ENCODE peak calls at places on chromosomes 4 and X, in six cellular contexts. Z is activated naive CD4-positive, alpha-beta T cell treated with Interleukin-2 at 50 U/mL for 16 hours; U is NCI-H2171; A is NCI-H1694 treated with DMSO at 0.1 percent for 48 hours; O is NCI-H510A; M is SW480. J is an unnamed sample.

GRCh38 chrX:40933132-40934078 is 151.8 kb upstream of the USP9X start:
- DNase-seq in U (peak), A (peak), Z (peak), O (no peak), M (no peak), J (no peak)

GRCh38 chr4:185932491-185932890 is 120.5 kb upstream of the SORBS2 start:
- DNase-seq in Z (no peak), M (no peak), A (no peak), O (no peak), U (no peak), J (no peak)

GRCh38 chr4:1008840-1009646 is 2.4 kb upstream of the FGFRL1 start:
- DNase-seq in Z (peak), M (no peak), O (no peak), U (no peak), A (no peak), J (no peak)

GRCh38 chr4:185139736-185140135 is 3.3 kb upstream of the SLC25A4 start:
- DNase-seq in M (no peak), A (no peak), U (no peak), O (no peak), Z (no peak), J (no peak)

GRCh38 chr4:144557404-144557803 is 88.6 kb upstream of the HHIP start:
- DNase-seq in Z (no peak), U (no peak), O (no peak), M (no peak), A (no peak), J (no peak)

GRCh38 chr4:182695009-182695408 is 222.2 kb downstream of the DCTD start:
- DNase-seq in A (no peak), U (no peak), O (no peak), Z (no peak), M (no peak), J (no peak)

GRCh38 chrX:2552621-2553297 is 52.0 kb upstream of the DHRSX start:
- DNase-seq in O (no peak), A (no peak), U (no peak), Z (no peak), M (no peak), J (no peak)

GRCh38 chr4:128461300-128462103 is 173.9 kb upstream of the PGRMC2 start:
- DNase-seq in O (no peak), Z (no peak), A (no peak), M (peak), U (no peak), J (peak)

GRCh38 chrX:38893441-38893840 is 92.2 kb downstream of the MID1IP1 start:
- DNase-seq in M (no peak), O (no peak), A (no peak), U (no peak), Z (no peak), J (no peak)

GRCh38 chrX:146355440-146355839 is 454.1 kb upstream of the CXorf51B start:
- DNase-seq in O (no peak), A (no peak), Z (no peak), M (no peak), U (no peak), J (no peak)

GRCh38 chrX:134572816-134573682 is 85.2 kb downstream of the PLAC1 start:
- DNase-seq in M (peak), Z (no peak), O (no peak), U (no peak), A (no peak), J (no peak)

GRCh38 chr4:7725951-7726350 is 213.7 kb downstream of the AFAP1 start:
- DNase-seq in U (no peak), M (no peak), A (no peak), Z (no peak), O (no peak), J (no peak)

GRCh38 chr4:105666693-105667092 is 41.8 kb downstream of the INTS12 start:
- DNase-seq in A (peak), O (no peak), U (no peak), M (no peak), Z (no peak), J (no peak)

GRCh38 chr4:100657187-100657586 is 139.4 kb upstream of the EMCN start:
- DNase-seq in O (no peak), U (no peak), A (no peak), M (no peak), Z (no peak), J (no peak)

GRCh38 chrX:128929281-128930057 is 593.8 kb downstream of the SMARCA1 start:
- DNase-seq in Z (no peak), O (no peak), M (no peak), U (no peak), A (no peak), J (peak)

GRCh38 chr4:183100827-183101226 is 1.8 kb downstream of the WWC2 start:
- DNase-seq in U (no peak), O (no peak), Z (no peak), A (no peak), M (peak), J (no peak)

GRCh38 chr4:122583906-122584305 is 37.0 kb downstream of the IL21 start:
- DNase-seq in Z (no peak), M (no peak), A (no peak), O (no peak), U (no peak), J (no peak)

GRCh38 chr4:173699841-173700475 is 169.9 kb upstream of the HAND2 start:
- DNase-seq in M (no peak), U (no peak), O (no peak), Z (no peak), A (no peak), J (no peak)

GRCh38 chr4:52057196-52057595 is 6.1 kb downstream of the SPATA18 start:
- DNase-seq in U (no peak), A (no peak), M (no peak), O (no peak), Z (no peak), J (no peak)

GRCh38 chr4:149264093-149264733 is 551.4 kb downstream of the IQCM start:
- DNase-seq in A (peak), U (peak), Z (no peak), O (peak), M (peak), J (peak)

GRCh38 chr4:7625073-7625472 is 190.3 kb upstream of the PSAPL1 start:
- DNase-seq in M (no peak), O (no peak), U (no peak), A (no peak), Z (no peak), J (no peak)

GRCh38 chr4:53128959-53129358 is 236.9 kb downstream of the SCFD2 start:
- DNase-seq in M (no peak), Z (no peak), O (no peak), U (no peak), A (no peak), J (no peak)

GRCh38 chr4:37365888-37366287 is 121.3 kb downstream of the NWD2 start:
- DNase-seq in O (no peak), U (no peak), Z (no peak), A (no peak), M (no peak), J (no peak)

GRCh38 chrX:73561791-73562190 is 1.2 kb upstream of the CHIC1 start:
- DNase-seq in O (no peak), A (peak), M (no peak), U (no peak), Z (no peak), J (no peak)

GRCh38 chr4:169603312-169603711 is 9.1 kb downstream of the NEK1 start:
- DNase-seq in U (no peak), O (no peak), Z (no peak), A (no peak), M (no peak), J (no peak)

GRCh38 chrX:133475521-133475920 is 60.2 kb upstream of the GPC4 start:
- DNase-seq in U (no peak), Z (no peak), M (no peak), A (no peak), O (no peak), J (no peak)

GRCh38 chr4:7964459-7964858 is 24.8 kb upstream of the AFAP1 start:
- DNase-seq in U (no peak), Z (peak), O (no peak), M (no peak), A (no peak), J (no peak)

GRCh38 chrX:55057691-55058249 is 17.1 kb upstream of the PAGE2B start:
- DNase-seq in Z (peak), U (no peak), M (peak), O (no peak), A (peak), J (peak)

GRCh38 chrX:44903107-44903506 is 30.1 kb downstream of the KDM6A start:
- DNase-seq in O (no peak), A (no peak), Z (peak), M (no peak), U (no peak), J (no peak)

GRCh38 chr4:95758001-95758400 is 81.9 kb upstream of the PDHA2 start:
- DNase-seq in U (no peak), O (no peak), M (no peak), Z (no peak), A (no peak), J (no peak)

GRCh38 chrX:7514871-7515599 is 327.9 kb upstream of the VCX start:
- DNase-seq in U (no peak), Z (no peak), O (no peak), A (no peak), M (no peak), J (no peak)

J was measured in DMS153.